ENCODE peak calls at places on chromosomes 7 and 10, in four cellular contexts. One of them, this sample, is unnamed.

GRCh38 chr7:141201145-141201885 is 127.5 kb downstream of the TMEM178B start:
- DNase-seq in spleen: no peak
- DNase-seq in astrocyte of the spinal cord: no peak
- DNase-seq in body of pancreas: no peak
- DNase-seq in this sample: peak; percentile 61

GRCh38 chr10:53022663-53023088 is 250.1 kb upstream of the MBL2 start:
- DNase-seq in spleen: no peak
- DNase-seq in astrocyte of the spinal cord: no peak
- DNase-seq in body of pancreas: no peak
- DNase-seq in this sample: no peak

GRCh38 chr10:34094146-34094696 is 720.9 kb downstream of the PARD3 start:
- DNase-seq in spleen: no peak
- DNase-seq in astrocyte of the spinal cord: no peak
- DNase-seq in body of pancreas: no peak
- DNase-seq in this sample: no peak

GRCh38 chr7:27198138-27198841 is 1.6 kb downstream of the HOXA13 start:
- DNase-seq in spleen: no peak
- DNase-seq in astrocyte of the spinal cord: no peak
- DNase-seq in body of pancreas: no peak
- DNase-seq in this sample: no peak

GRCh38 chr10:96249264-96249663 is 22.1 kb downstream of the BLNK start:
- DNase-seq in spleen: no peak
- DNase-seq in astrocyte of the spinal cord: no peak
- DNase-seq in body of pancreas: no peak
- DNase-seq in this sample: no peak

GRCh38 chr7:47376991-47377590 is 204.8 kb downstream of the TNS3 start:
- DNase-seq in spleen: peak; percentile 42
- DNase-seq in astrocyte of the spinal cord: no peak
- DNase-seq in body of pancreas: peak; percentile 2
- DNase-seq in this sample: no peak

GRCh38 chr10:92867235-92867634 is 18.9 kb downstream of the EXOC6 start:
- DNase-seq in spleen: no peak
- DNase-seq in astrocyte of the spinal cord: no peak
- DNase-seq in body of pancreas: no peak
- DNase-seq in this sample: no peak

GRCh38 chr10:46229144-46229563 is 57.6 kb upstream of the ANTXRL start:
- DNase-seq in spleen: peak; percentile 39
- DNase-seq in astrocyte of the spinal cord: no peak
- DNase-seq in body of pancreas: peak; percentile 19
- DNase-seq in this sample: no peak

GRCh38 chr10:5449823-5450222 is 37.5 kb downstream of the NET1 start:
- DNase-seq in spleen: no peak
- DNase-seq in astrocyte of the spinal cord: peak; percentile 73
- DNase-seq in body of pancreas: no peak
- DNase-seq in this sample: no peak

GRCh38 chr7:66602159-66602558 is 26.5 kb upstream of the KCTD7 start:
- DNase-seq in spleen: peak; percentile 39
- DNase-seq in astrocyte of the spinal cord: no peak
- DNase-seq in body of pancreas: no peak
- DNase-seq in this sample: no peak

GRCh38 chr10:124093076-124093773 is at the start of gene CHST15:
- DNase-seq in spleen: no peak
- DNase-seq in astrocyte of the spinal cord: peak; percentile 74
- DNase-seq in body of pancreas: peak; percentile 53
- DNase-seq in this sample: peak; percentile 80

GRCh38 chr10:95242581-95243317 is 48.1 kb downstream of the PDLIM1 start:
- DNase-seq in spleen: peak; percentile 18
- DNase-seq in astrocyte of the spinal cord: peak; percentile 67
- DNase-seq in body of pancreas: peak; percentile 72
- DNase-seq in this sample: peak; percentile 69

GRCh38 chr7:144785491-144785890 is 50.4 kb downstream of the TPK1 start:
- DNase-seq in spleen: no peak
- DNase-seq in astrocyte of the spinal cord: no peak
- DNase-seq in body of pancreas: no peak
- DNase-seq in this sample: no peak

GRCh38 chr7:2460641-2461040 is 15.6 kb downstream of the GRIFIN start:
- DNase-seq in spleen: no peak
- DNase-seq in astrocyte of the spinal cord: no peak
- DNase-seq in body of pancreas: no peak
- DNase-seq in this sample: no peak

GRCh38 chr10:103069453-103070331 is 123.4 kb downstream of the NT5C2 start:
- DNase-seq in spleen: peak; percentile 88
- DNase-seq in astrocyte of the spinal cord: peak; percentile 61
- DNase-seq in body of pancreas: peak; percentile 84
- DNase-seq in this sample: peak; percentile 80

GRCh38 chr10:13820591-13821377 is 234.0 kb downstream of the PRPF18 start:
- DNase-seq in spleen: no peak
- DNase-seq in astrocyte of the spinal cord: no peak
- DNase-seq in body of pancreas: no peak
- DNase-seq in this sample: peak; percentile 35

GRCh38 chr7:325811-326210 is 35.8 kb downstream of the FOXL3 start:
- DNase-seq in spleen: no peak
- DNase-seq in astrocyte of the spinal cord: no peak
- DNase-seq in body of pancreas: peak; percentile 5
- DNase-seq in this sample: no peak

GRCh38 chr7:131233193-131233592 is 94.5 kb upstream of the MKLN1 start:
- DNase-seq in spleen: no peak
- DNase-seq in astrocyte of the spinal cord: no peak
- DNase-seq in body of pancreas: no peak
- DNase-seq in this sample: no peak

GRCh38 chr7:151544183-151544582 is 24.5 kb upstream of the RHEB start:
- DNase-seq in spleen: no peak
- DNase-seq in astrocyte of the spinal cord: no peak
- DNase-seq in body of pancreas: no peak
- DNase-seq in this sample: no peak

GRCh38 chr10:116768786-116769185 is 26.4 kb upstream of the HSPA12A start:
- DNase-seq in spleen: no peak
- DNase-seq in astrocyte of the spinal cord: no peak
- DNase-seq in body of pancreas: no peak
- DNase-seq in this sample: no peak

GRCh38 chr7:128427289-128427891 is 17.6 kb upstream of the IMPDH1 start:
- DNase-seq in spleen: no peak
- DNase-seq in astrocyte of the spinal cord: peak; percentile 64
- DNase-seq in body of pancreas: peak; percentile 44
- DNase-seq in this sample: peak; percentile 20

GRCh38 chr7:50603288-50603687 is 38.1 kb upstream of the DDC start:
- DNase-seq in spleen: no peak
- DNase-seq in astrocyte of the spinal cord: no peak
- DNase-seq in body of pancreas: no peak
- DNase-seq in this sample: no peak

GRCh38 chr7:41045556-41046123 is 657.2 kb downstream of the INHBA start:
- DNase-seq in spleen: no peak
- DNase-seq in astrocyte of the spinal cord: no peak
- DNase-seq in body of pancreas: peak; percentile 55
- DNase-seq in this sample: peak; percentile 42

GRCh38 chr10:70432101-70432500 is 9.4 kb downstream of the NODAL start:
- DNase-seq in spleen: no peak
- DNase-seq in astrocyte of the spinal cord: peak; percentile 18
- DNase-seq in body of pancreas: peak; percentile 54
- DNase-seq in this sample: no peak

GRCh38 chr10:8978100-8978499 is 923.6 kb downstream of the GATA3 start:
- DNase-seq in spleen: no peak
- DNase-seq in astrocyte of the spinal cord: no peak
- DNase-seq in body of pancreas: no peak
- DNase-seq in this sample: no peak

GRCh38 chr10:26725837-26726727 is 28.6 kb downstream of the PDSS1 start:
- DNase-seq in spleen: peak; percentile 83
- DNase-seq in astrocyte of the spinal cord: peak; percentile 79
- DNase-seq in body of pancreas: peak; percentile 68
- DNase-seq in this sample: peak; percentile 49

GRCh38 chr10:6056411-6057135 is 5.6 kb downstream of the IL2RA start:
- DNase-seq in spleen: no peak
- DNase-seq in astrocyte of the spinal cord: no peak
- DNase-seq in body of pancreas: no peak
- DNase-seq in this sample: no peak

GRCh38 chr7:150860978-150861295 is 8.6 kb downstream of the AOC1 start:
- DNase-seq in spleen: no peak
- DNase-seq in astrocyte of the spinal cord: no peak
- DNase-seq in body of pancreas: no peak
- DNase-seq in this sample: no peak

GRCh38 chr7:79461660-79462059 is 8.2 kb upstream of the MAGI2 start:
- DNase-seq in spleen: no peak
- DNase-seq in astrocyte of the spinal cord: peak; percentile 71
- DNase-seq in body of pancreas: no peak
- DNase-seq in this sample: no peak

GRCh38 chr7:107209565-107209964 is 40.8 kb downstream of the HBP1 start:
- DNase-seq in spleen: no peak
- DNase-seq in astrocyte of the spinal cord: no peak
- DNase-seq in body of pancreas: no peak
- DNase-seq in this sample: no peak
- H3K4me3 ChIP-seq in spleen: no peak overlapping the region
- H3K4me3 ChIP-seq in astrocyte of the spinal cord: no peak overlapping the region
- H3K4me3 ChIP-seq in body of pancreas: no peak overlapping the region
- H3K4me3 ChIP-seq in this sample: no peak overlapping the region

GRCh38 chr7:100600222-100601038 is 1.7 kb upstream of the PCOLCE start:
- DNase-seq in spleen: no peak
- DNase-seq in astrocyte of the spinal cord: no peak
- DNase-seq in body of pancreas: peak; percentile 14
- DNase-seq in this sample: no peak

GRCh38 chr7:100604976-100605911 is 3.1 kb downstream of the PCOLCE start:
- DNase-seq in spleen: peak; percentile 86
- DNase-seq in astrocyte of the spinal cord: peak; percentile 22
- DNase-seq in body of pancreas: peak; percentile 64
- DNase-seq in this sample: peak; percentile 59

GRCh38 chr7:100603697-100604077 is 1.5 kb downstream of the PCOLCE start:
- DNase-seq in spleen: no peak
- DNase-seq in astrocyte of the spinal cord: peak; percentile 43
- DNase-seq in body of pancreas: no peak
- DNase-seq in this sample: no peak

GRCh38 chr7:100604078-100604975 is 2.2 kb downstream of the PCOLCE start:
- DNase-seq in spleen: peak; percentile 95
- DNase-seq in astrocyte of the spinal cord: peak; percentile 84
- DNase-seq in body of pancreas: peak; percentile 78
- DNase-seq in this sample: peak; percentile 65

DNA sequence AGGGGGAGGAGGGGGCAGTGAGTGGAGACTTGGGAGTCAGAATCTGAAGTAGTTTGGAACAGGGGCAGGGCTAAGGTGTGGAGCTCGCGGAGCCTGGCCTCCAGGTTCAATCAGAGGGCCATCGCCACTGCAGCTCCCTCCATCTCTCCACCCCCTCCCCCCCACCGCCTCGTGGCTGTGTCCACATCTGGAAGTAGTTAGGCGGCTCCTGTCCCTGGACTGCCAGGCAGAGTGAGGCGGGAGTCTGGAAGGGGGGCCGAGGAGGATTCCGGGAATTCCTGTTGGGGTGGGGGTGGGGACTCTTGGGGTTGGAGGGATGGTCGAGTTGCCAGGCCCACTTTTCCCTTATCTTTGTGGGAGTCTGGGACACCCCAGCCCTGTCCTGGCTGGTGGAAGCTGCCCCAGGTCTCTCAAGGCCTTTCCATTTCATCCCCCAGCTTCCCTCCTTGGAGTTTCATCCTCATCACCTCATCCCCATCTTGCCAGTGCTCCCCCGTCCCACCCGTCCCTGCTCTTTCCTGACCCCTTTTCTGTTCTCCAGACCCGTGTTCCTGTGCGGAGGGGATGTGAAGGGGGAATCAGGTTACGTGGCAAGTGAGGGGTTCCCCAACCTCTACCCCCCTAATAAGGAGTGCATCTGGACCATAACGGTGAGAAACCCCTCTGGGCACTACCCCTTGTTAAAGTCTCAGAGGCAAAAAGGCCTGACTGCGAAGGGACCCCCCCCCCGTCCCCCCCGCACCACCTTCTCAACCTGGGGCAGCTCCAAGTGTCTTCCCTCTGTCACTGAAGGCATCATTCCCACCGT is 930 bp downstream of the PCOLCE start:
- DNase-seq in spleen: no peak
- DNase-seq in astrocyte of the spinal cord: peak; percentile 89
- DNase-seq in body of pancreas: peak; percentile 50
- DNase-seq in this sample: peak; percentile 54
- H3K4me3 ChIP-seq in spleen: no peak overlapping the region
- H3K4me3 ChIP-seq in astrocyte of the spinal cord: peak overlapping the region; percentile 53
- H3K4me3 ChIP-seq in body of pancreas: no peak overlapping the region
- H3K4me3 ChIP-seq in this sample: no peak overlapping the region

GRCh38 chr10:78169214-78169613 is 135.6 kb downstream of the RPS24 start:
- DNase-seq in spleen: no peak
- DNase-seq in astrocyte of the spinal cord: no peak
- DNase-seq in body of pancreas: no peak
- DNase-seq in this sample: no peak
- H3K4me3 ChIP-seq in spleen: no peak overlapping the region
- H3K4me3 ChIP-seq in astrocyte of the spinal cord: no peak overlapping the region
- H3K4me3 ChIP-seq in body of pancreas: no peak overlapping the region
- H3K4me3 ChIP-seq in this sample: no peak overlapping the region

GRCh38 chr7:116511552-116512523 is 12.3 kb downstream of the CAV2 start:
- DNase-seq in spleen: no peak
- DNase-seq in astrocyte of the spinal cord: peak; percentile 67
- DNase-seq in body of pancreas: no peak
- DNase-seq in this sample: no peak
- H3K4me3 ChIP-seq in spleen: peak overlapping the region; percentile 27
- H3K4me3 ChIP-seq in astrocyte of the spinal cord: no peak overlapping the region
- H3K4me3 ChIP-seq in body of pancreas: no peak overlapping the region
- H3K4me3 ChIP-seq in this sample: no peak overlapping the region

This sample was measured in thyroid gland.